ENCODE peak calls at places on chromosomes 11 and 22, in six cellular contexts. U is ovary, I is hepatocyte, Z is NCI-H2107, N is endothelial cell, O is cardiac fibroblast. S is an unnamed sample.

GRCh38 chr11:68312780-68313573 is 586 bp downstream of the LRP5 start:
- DNase-seq in U (no peak), I (peak; percentile 47), Z (no peak), N (no peak), O (no peak), S (no peak)

GRCh38 chr11:6258141-6258540 is 1.5 kb upstream of the CCKBR start:
- DNase-seq in U (no peak), I (no peak), Z (no peak), N (no peak), O (no peak), S (no peak)

GRCh38 chr11:86459682-86460460 is 85.2 kb downstream of the CCDC81 start:
- DNase-seq in U (peak; percentile 66), I (peak; percentile 39), Z (no peak), N (no peak), O (peak; percentile 97), S (no peak)

GRCh38 chr11:10534331-10534730 is 6.7 kb downstream of the RNF141 start:
- DNase-seq in U (no peak), I (no peak), Z (no peak), N (no peak), O (no peak), S (no peak)

GRCh38 chr11:117828641-117829368 is 4.3 kb upstream of the FXYD2 start:
- DNase-seq in U (peak; percentile 72), I (peak; percentile 84), Z (no peak), N (no peak), O (peak; percentile 51), S (peak; percentile 44)

GRCh38 chr11:12761029-12761428 is 86.8 kb downstream of the TEAD1 start:
- DNase-seq in U (no peak), I (no peak), Z (no peak), N (no peak), O (peak; percentile 61), S (no peak)

GRCh38 chr11:107018274-107018901 is at the start of gene GUCY1A2:
- DNase-seq in U (peak; percentile 21), I (peak; percentile 57), Z (no peak), N (peak; percentile 26), O (peak; percentile 9), S (no peak)

GRCh38 chr11:8357891-8358566 is 94.4 kb upstream of the LMO1 start:
- DNase-seq in U (no peak), I (no peak), Z (no peak), N (no peak), O (no peak), S (no peak)

GRCh38 chr11:85316967-85317366 is 310.2 kb downstream of the DLG2 start:
- DNase-seq in U (no peak), I (no peak), Z (no peak), N (no peak), O (no peak), S (peak; percentile 0)

GRCh38 chr11:130728185-130729160 is 187.8 kb downstream of the SNX19 start:
- DNase-seq in U (no peak), I (no peak), Z (no peak), N (no peak), O (no peak), S (no peak)

GRCh38 chr11:62137276-62137861 is 13.6 kb downstream of the INCENP start:
- DNase-seq in U (no peak), I (no peak), Z (no peak), N (no peak), O (no peak), S (no peak)

GRCh38 chr22:35446365-35446764 is 46.4 kb downstream of the MCM5 start:
- DNase-seq in U (no peak), I (peak; percentile 77), Z (no peak), N (no peak), O (peak; percentile 88), S (no peak)

GRCh38 chr11:44509291-44509690 is 56.2 kb upstream of the CD82 start:
- DNase-seq in U (no peak), I (no peak), Z (no peak), N (no peak), O (no peak), S (no peak)

GRCh38 chr11:78254263-78254662 is 65.5 kb downstream of the USP35 start:
- DNase-seq in U (no peak), I (no peak), Z (no peak), N (no peak), O (no peak), S (no peak)

S was measured in small intestine.